ENCODE peak calls at places on chromosomes 2 and 18, in eight cellular contexts. E, R, Y, W, H, J, M and B are unnamed samples.

GRCh38 chr18:57748770-57749603 is 54.1 kb downstream of the ATP8B1 start:
- DNase-seq in H (peak), M (no peak), W (peak), E (no peak), R (peak), Y (peak), J (peak), B (no peak)

GRCh38 chr2:236089271-236090026 is 78.7 kb downstream of the GBX2 start:
- DNase-seq in H (peak), E (no peak), Y (no peak), W (no peak), J (no peak), M (no peak), R (no peak), B (no peak)

GRCh38 chr18:8685141-8685913 is 20.0 kb upstream of the MTCL1 start:
- DNase-seq in Y (peak), R (peak), J (peak), H (peak), M (no peak), E (no peak), W (no peak), B (no peak)

GRCh38 chr2:112121682-112122254 is 16.4 kb upstream of the FBLN7 start:
- DNase-seq in M (peak), W (peak), E (peak), J (peak), R (peak), Y (peak), H (peak), B (no peak)

GRCh38 chr18:55323051-55323994 is 264.7 kb downstream of the TCF4 start:
- DNase-seq in R (no peak), M (no peak), H (peak), W (peak), J (peak), Y (peak), E (no peak), B (no peak)

GRCh38 chr2:27370816-27371620 is 602 bp downstream of the SNX17 start:
- DNase-seq in M (no peak), W (peak), Y (peak), R (peak), E (peak), J (peak), H (peak), B (peak)

GRCh38 chr18:70659026-70659726 is 370.3 kb downstream of the SOCS6 start:
- DNase-seq in W (no peak), H (peak), E (peak), R (no peak), Y (peak), M (no peak), J (no peak), B (no peak)

GRCh38 chr2:118654945-118655344 is 192.5 kb downstream of the EN1 start:
- DNase-seq in Y (peak), M (no peak), H (peak), W (no peak), R (no peak), J (no peak), E (no peak), B (no peak)

GRCh38 chr18:22604390-22604985 is 186.8 kb upstream of the CTAGE1 start:
- DNase-seq in Y (peak), H (no peak), E (no peak), M (no peak), W (no peak), R (peak), J (no peak), B (no peak)

GRCh38 chr18:22603902-22604301 is 186.2 kb upstream of the CTAGE1 start:
- DNase-seq in J (no peak), M (no peak), E (no peak), H (no peak), R (no peak), W (no peak), Y (no peak), B (no peak)

GRCh38 chr18:22605736-22606135 is 188.0 kb upstream of the CTAGE1 start:
- DNase-seq in E (no peak), Y (no peak), J (no peak), W (no peak), H (no peak), R (peak), M (no peak), B (no peak)

GRCh38 chr18:22606563-22607283 is 189.0 kb upstream of the CTAGE1 start:
- DNase-seq in E (peak), J (no peak), R (no peak), M (no peak), Y (peak), W (no peak), H (no peak), B (no peak)

GRCh38 chr18:22604986-22605421 is 187.3 kb upstream of the CTAGE1 start:
- DNase-seq in Y (no peak), E (no peak), W (no peak), R (peak), J (no peak), H (no peak), M (no peak), B (no peak)
- H3K4me3 ChIP-seq in Y (no peak), E (no peak), W (no peak), R (no peak), J (no peak), H (no peak), M (no peak), B (no peak)

DNA sequence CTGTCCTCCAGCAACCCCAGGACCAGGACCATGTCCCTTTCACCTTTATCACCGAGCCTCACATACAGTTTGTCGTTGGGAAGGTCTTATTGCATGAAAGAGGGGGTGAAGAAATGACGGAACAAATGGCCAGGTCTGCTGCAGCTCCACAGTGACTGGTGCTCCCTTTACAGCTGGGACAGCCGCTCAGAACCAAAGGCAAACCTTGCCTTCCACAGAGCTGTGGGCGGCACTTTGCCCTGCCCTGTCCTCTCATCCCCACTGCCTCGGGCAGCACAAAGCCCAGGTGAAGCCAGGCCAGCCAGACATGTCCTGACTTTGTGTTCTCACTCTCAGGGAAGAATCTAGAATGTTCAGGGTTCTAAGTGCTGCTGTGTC is 961 bp downstream of the GPR55 start:
- DNase-seq in E (no peak), M (no peak), W (no peak), Y (no peak), J (no peak), R (no peak), H (no peak), B (peak)
- H3K4me3 ChIP-seq in E (no peak), M (no peak), W (no peak), Y (no peak), J (no peak), R (no peak), H (no peak), B (no peak)

GRCh38 chr2:219249203-219249980 is 3.7 kb upstream of the TUBA4B start:
- DNase-seq in E (no peak), W (peak), J (peak), M (no peak), H (peak), R (peak), Y (peak), B (peak)

GRCh38 chr2:219251656-219252055 is 1.4 kb upstream of the TUBA4B start:
- DNase-seq in E (no peak), H (no peak), M (no peak), J (peak), R (no peak), Y (no peak), W (no peak), B (no peak)

GRCh38 chr2:219248845-219249202 is 3.5 kb downstream of the STK16 start:
- DNase-seq in R (no peak), E (no peak), M (no peak), Y (no peak), J (no peak), H (no peak), W (no peak), B (no peak)

GRCh38 chr2:219252084-219252483 is 959 bp upstream of the TUBA4B start:
- DNase-seq in J (no peak), R (peak), M (no peak), Y (no peak), W (no peak), H (no peak), E (no peak), B (peak)

GRCh38 chr2:219250044-219250781 is 2.8 kb upstream of the TUBA4B start:
- DNase-seq in R (no peak), Y (no peak), M (no peak), J (no peak), E (no peak), W (no peak), H (no peak), B (no peak)
- H3K4me3 ChIP-seq in R (peak), Y (no peak), M (no peak), J (no peak), E (no peak), W (no peak), H (no peak), B (peak)

DNA sequence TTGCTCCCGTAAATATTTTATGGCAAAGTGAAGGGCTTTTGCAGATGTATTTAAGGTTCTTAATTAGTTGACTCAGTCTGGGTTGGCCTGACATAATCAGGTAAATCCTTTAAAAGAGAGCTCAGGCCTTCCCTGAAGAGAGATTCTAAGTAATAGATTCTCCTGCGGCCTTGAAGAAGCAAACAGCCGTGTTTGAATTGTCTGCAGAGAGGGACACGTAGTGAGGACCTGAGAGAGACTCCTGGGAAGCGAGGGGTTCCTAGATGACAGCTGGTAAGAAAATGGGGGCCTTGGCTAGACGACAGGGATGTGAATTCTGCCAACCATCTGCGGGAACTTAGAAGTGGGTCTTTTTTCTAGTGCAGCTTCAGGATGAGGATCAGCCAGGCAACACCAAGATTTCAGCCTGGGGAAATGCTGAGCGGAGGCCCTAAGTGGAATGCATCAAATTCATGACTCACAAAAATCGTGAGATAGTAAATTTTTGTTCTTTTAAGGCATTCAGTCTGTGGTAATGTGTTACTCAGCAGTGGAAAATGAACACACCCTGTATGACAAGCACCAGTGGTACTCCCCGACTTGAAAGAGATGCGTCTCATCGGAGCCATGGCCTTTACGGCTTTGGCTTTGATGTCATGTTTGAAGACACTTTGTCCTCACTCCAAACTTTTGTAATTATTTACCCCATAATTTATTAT is 62.1 kb upstream of the SMIM21 start:
- DNase-seq in J (peak), M (peak), Y (peak), W (no peak), E (no peak), R (peak), H (peak), B (no peak)
- H3K4me3 ChIP-seq in J (no peak), M (peak), Y (no peak), W (no peak), E (no peak), R (no peak), H (no peak), B (no peak)